ENCODE peak calls at places on chromosomes 4 and X, in six cellular contexts. M is CD8-positive, alpha-beta memory T cell; X is CD4-positive, alpha-beta memory T cell; F is H9; R is fibroblast of lung; A is ovary. U is an unnamed sample. For H3K9me3, the result is how much of the 10 kb centered on the place peaks cover.

GRCh38 chr4:79442422-79442821 is 34.4 kb upstream of the GK2 start:
- DNase-seq in M (no peak), X (no peak), F (no peak), R (peak), A (no peak), U (no peak)

GRCh38 chr4:86934147-86934771 is 552 bp upstream of the AFF1 start:
- DNase-seq in M (no peak), X (peak), F (no peak), R (peak), A (no peak), U (peak)

GRCh38 chr4:100839712-100840111 is 321.9 kb upstream of the EMCN start:
- DNase-seq in M (no peak), X (no peak), F (no peak), R (no peak), A (no peak), U (no peak)

GRCh38 chrX:14497184-14497666 is 32.1 kb upstream of the GLRA2 start:
- DNase-seq in M (no peak), X (no peak), F (no peak), R (no peak), A (no peak), U (no peak)

GRCh38 chrX:39756086-39756883 is 341.5 kb downstream of the BCOR start:
- DNase-seq in M (no peak), X (no peak), F (no peak), R (no peak), A (no peak), U (peak)

GRCh38 chr4:59369228-59369627 is 1830.9 kb upstream of the ADGRL3 start:
- DNase-seq in M (no peak), X (no peak), F (no peak), R (no peak), A (no peak), U (no peak)

GRCh38 chrX:2679534-2680485 is 11.3 kb upstream of the CD99 start:
- DNase-seq in M (no peak), X (no peak), F (no peak), R (peak), A (peak), U (no peak)

GRCh38 chr4:87589531-87589930 is 18.8 kb upstream of the DSPP start:
- DNase-seq in M (no peak), X (no peak), F (no peak), R (peak), A (no peak), U (no peak)

GRCh38 chrX:101348452-101349222 is at the start of gene TIMM8A:
- DNase-seq in M (peak), X (peak), F (peak), R (peak), A (peak), U (peak)

GRCh38 chr4:127012549-127012948 is 620.2 kb upstream of the INTU start:
- DNase-seq in M (no peak), X (no peak), F (no peak), R (peak), A (no peak), U (no peak)

GRCh38 chr4:53914313-53915016 is 149.9 kb downstream of the CHIC2 start:
- DNase-seq in M (no peak), X (no peak), F (no peak), R (peak), A (no peak), U (no peak)

GRCh38 chr4:9989918-9990635 is 31.2 kb downstream of the SLC2A9 start:
- DNase-seq in M (no peak), X (no peak), F (no peak), R (no peak), A (no peak), U (no peak)

GRCh38 chr4:96736352-96736889 is 896.5 kb downstream of the PDHA2 start:
- DNase-seq in M (no peak), X (no peak), F (peak), R (peak), A (no peak), U (no peak)

GRCh38 chrX:13381514-13381913 is 61.7 kb upstream of the ATXN3L start:
- DNase-seq in M (no peak), X (no peak), F (no peak), R (peak), A (no peak), U (no peak)

GRCh38 chr4:2069986-2070385 is 10.9 kb downstream of the NAT8L start:
- DNase-seq in M (peak), X (peak), F (no peak), R (no peak), A (no peak), U (no peak)

GRCh38 chr4:99946346-99947189 is at the start of gene DNAJB14:
- DNase-seq in M (peak), X (peak), F (peak), R (peak), A (peak), U (peak)

GRCh38 chr4:22897520-22898108 is 204.9 kb downstream of the GBA3 start:
- DNase-seq in M (no peak), X (no peak), F (peak), R (peak), A (no peak), U (no peak)

GRCh38 chr4:73726000-73726399 is 14.4 kb upstream of the CXCL8 start:
- DNase-seq in M (no peak), X (no peak), F (no peak), R (peak), A (no peak), U (peak)

GRCh38 chr4:125750827-125751466 is 436.2 kb downstream of the FAT4 start:
- DNase-seq in M (no peak), X (no peak), F (peak), R (peak), A (peak), U (peak)

GRCh38 chrX:78313526-78313925 is 13.9 kb downstream of the CYSLTR1 start:
- DNase-seq in M (no peak), X (no peak), F (no peak), R (no peak), A (no peak), U (no peak)

GRCh38 chrX:63658920-63659319 is 126.1 kb downstream of the ARHGEF9 start:
- DNase-seq in M (no peak), X (no peak), F (no peak), R (no peak), A (no peak), U (no peak)

GRCh38 chr4:174358823-174359222 is 75.1 kb downstream of the CEP44 start:
- DNase-seq in M (no peak), X (peak), F (no peak), R (peak), A (no peak), U (no peak)

GRCh38 chr4:101337688-101338087 is 9.6 kb downstream of the PPP3CA start:
- DNase-seq in M (no peak), X (no peak), F (no peak), R (peak), A (no peak), U (peak)

GRCh38 chr4:140483445-140483844 is 14.6 kb downstream of the MGAT4D start:
- DNase-seq in M (no peak), X (no peak), F (no peak), R (no peak), A (no peak), U (no peak)

GRCh38 chr4:37892641-37893040 is 1.8 kb downstream of the TBC1D1 start:
- DNase-seq in M (peak), X (peak), F (no peak), R (no peak), A (no peak), U (no peak)

GRCh38 chrX:123436512-123436911 is 252.4 kb downstream of the GRIA3 start:
- DNase-seq in M (no peak), X (no peak), F (no peak), R (no peak), A (no peak), U (no peak)

GRCh38 chr4:39205000-39205399 is 22.7 kb downstream of the WDR19 start:
- DNase-seq in M (no peak), X (no peak), F (no peak), R (peak), A (no peak), U (no peak)

GRCh38 chr4:109121561-109121960 is 180.9 kb downstream of the COL25A1 start:
- DNase-seq in M (no peak), X (no peak), F (no peak), R (no peak), A (no peak), U (no peak)

GRCh38 chrX:24173115-24173847 is 23.8 kb downstream of the ZFX start:
- DNase-seq in M (no peak), X (no peak), F (peak), R (peak), A (no peak), U (no peak)

DNA sequence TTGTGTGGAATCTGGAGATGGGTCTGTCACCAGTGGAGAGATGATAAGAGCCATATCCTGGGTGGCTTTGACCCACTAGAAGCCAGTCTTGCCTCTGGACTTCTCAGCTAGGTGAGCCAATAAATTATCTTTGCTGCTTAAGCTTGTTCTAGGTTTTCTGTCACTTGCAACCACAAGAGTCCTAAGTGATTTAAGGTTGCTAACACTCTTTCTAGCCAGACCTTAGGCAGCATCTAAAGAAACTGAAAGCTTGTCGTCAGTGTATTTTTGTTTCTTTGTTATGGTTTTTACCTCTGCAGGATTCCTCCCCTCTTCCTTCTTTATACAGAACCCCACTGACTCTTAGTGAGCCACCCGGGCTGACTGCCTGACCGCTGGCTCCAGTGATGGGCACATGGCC is 37.1 kb upstream of the STIM2 start:
- DNase-seq in M (no peak), X (no peak), F (no peak), R (no peak), A (no peak), U (no peak)
- H3K9me3 ChIP-seq in M (under half), X (under half), F (under half), R (under half), A (under half), U (under half)

GRCh38 chr4:145513020-145513621 is 31.5 kb downstream of the SMAD1 start:
- DNase-seq in M (no peak), X (no peak), F (no peak), R (no peak), A (no peak), U (no peak)
- H3K9me3 ChIP-seq in M (under half), X (under half), F (under half), R (under half), A (under half), U (under half)

DNA sequence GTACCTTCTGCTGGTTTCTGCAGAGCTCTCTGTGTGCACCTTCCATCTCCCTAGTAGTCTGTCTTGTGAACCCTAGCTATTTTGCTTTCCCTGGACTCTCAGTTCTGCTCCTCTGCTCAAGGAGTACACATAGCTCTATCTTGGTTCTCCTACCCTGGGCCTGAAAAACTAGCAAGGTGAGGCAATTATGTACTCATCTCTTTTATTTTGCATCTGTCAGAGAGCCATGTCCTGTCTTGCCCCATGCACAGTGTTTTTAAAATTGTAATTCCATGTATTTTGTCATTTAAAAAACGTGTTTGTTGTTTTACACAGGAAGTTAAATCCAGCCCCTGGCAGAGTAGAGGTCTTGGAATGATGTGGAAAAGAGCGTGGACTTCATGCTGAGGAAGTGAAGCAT is 684.9 kb upstream of the CPEB2 start:
- DNase-seq in M (no peak), X (no peak), F (no peak), R (no peak), A (no peak), U (no peak)
- H3K9me3 ChIP-seq in M (under half), X (under half), F (under half), R (under half), A (under half), U (under half)

GRCh38 chrX:65994519-65995501 is 45.1 kb downstream of the VSIG4 start:
- DNase-seq in M (no peak), X (no peak), F (no peak), R (no peak), A (no peak), U (no peak)
- H3K9me3 ChIP-seq in M (under half), X (under half), F (half or more), R (under half), A (under half), U (under half)

DNA sequence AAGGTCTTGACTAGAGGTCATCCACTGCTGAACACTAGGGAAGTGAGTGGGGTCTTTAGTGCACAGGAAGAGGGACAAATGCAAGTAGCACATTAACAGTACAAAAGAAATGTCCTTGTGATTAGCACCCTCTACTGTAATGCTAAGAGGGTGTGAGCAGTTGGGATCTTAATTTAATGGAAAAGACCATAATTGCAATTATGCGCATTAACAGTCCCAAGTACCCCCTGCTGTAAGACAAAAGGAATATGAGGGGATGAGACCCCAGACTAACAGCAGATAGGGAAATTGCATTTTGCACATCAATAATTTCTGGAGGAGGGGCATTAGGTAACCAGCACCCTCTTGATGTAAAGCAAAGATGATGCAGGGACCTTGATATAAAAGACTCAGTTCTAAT is 285.0 kb downstream of the CHIC1 start:
- DNase-seq in M (no peak), X (no peak), F (no peak), R (no peak), A (no peak), U (no peak)
- H3K9me3 ChIP-seq in M (under half), X (under half), F (under half), R (under half), A (under half), U (under half)

DNA sequence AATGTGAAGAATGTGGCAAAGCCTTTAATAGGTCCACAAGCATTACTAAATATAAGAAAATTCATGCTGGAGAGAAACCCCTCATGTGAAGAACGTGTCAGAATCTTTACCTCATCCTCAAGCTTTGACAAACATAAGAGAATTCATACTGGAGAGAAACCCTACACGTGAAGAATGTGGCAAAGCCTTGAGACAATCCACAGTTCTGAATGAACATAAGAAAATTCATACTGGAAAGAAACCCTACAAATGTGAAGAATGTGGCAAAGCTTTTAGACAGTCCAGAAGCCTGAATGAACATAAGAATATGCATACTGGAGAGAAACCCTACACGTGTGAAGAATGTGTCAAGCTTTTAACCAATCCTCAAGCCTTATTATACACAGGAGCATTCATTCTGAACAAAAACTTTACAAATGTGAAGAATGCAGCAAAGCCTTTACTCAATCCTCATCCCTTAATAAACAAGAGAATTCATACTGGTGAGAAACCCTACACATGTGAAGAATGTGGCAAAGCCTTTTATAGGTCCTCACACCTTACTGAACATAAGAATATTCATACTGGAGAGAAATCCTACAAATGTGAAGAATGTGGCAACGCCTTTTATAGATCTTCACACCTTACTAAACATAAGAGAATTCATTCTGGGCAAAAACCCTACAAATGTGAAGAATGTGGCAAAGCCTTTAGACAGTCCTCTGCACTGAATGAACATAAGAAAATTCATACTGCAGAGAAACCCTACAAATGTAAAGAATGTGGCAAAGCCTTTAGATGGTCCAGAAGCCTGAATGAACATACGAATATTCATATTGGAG is 51.1 kb downstream of the ZNF732 start:
- DNase-seq in M (no peak), X (no peak), F (no peak), R (no peak), A (no peak), U (no peak)
- H3K9me3 ChIP-seq in M (under half), X (under half), F (half or more), R (under half), A (under half), U (under half)

GRCh38 chr4:172686021-172686420 is 482.6 kb upstream of the GALNT7 start:
- DNase-seq in M (no peak), X (no peak), F (no peak), R (no peak), A (no peak), U (no peak)
- H3K9me3 ChIP-seq in M (under half), X (under half), F (under half), R (under half), A (under half), U (under half)

GRCh38 chr4:17336986-17337385 is 174.9 kb downstream of the QDPR start:
- DNase-seq in M (no peak), X (no peak), F (no peak), R (no peak), A (no peak), U (no peak)

GRCh38 chr4:17339376-17339775 is 172.5 kb downstream of the QDPR start:
- DNase-seq in M (no peak), X (no peak), F (no peak), R (no peak), A (no peak), U (no peak)

GRCh38 chr4:17335371-17335770 is 176.5 kb downstream of the QDPR start:
- DNase-seq in M (no peak), X (peak), F (no peak), R (no peak), A (no peak), U (no peak)

GRCh38 chr4:17336069-17336468 is 175.8 kb downstream of the QDPR start:
- DNase-seq in M (no peak), X (no peak), F (no peak), R (no peak), A (no peak), U (no peak)

DNA sequence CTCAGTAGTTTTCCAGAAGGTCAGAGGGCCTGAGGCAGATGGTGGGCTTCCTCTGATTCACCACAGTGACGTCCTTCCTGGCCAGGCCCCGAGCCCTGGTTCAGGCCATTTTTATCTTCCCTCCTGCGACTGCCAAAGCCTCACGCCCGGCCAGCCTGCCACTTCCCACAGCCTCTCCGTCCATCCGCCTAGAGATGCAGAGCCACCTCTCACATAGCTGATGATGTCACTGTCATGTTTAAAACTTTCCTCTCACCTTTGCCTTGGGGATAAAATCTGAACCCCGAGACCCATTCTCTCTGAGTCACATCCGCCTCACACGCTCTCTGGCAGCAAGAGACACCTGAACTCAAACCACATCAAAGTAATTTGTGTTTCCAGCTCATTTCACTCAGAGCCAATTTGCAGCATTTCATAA is 175.4 kb downstream of the QDPR start:
- DNase-seq in M (peak), X (peak), F (no peak), R (peak), A (no peak), U (peak)
- H3K9me3 ChIP-seq in M (under half), X (under half), F (under half), R (under half), A (under half), U (under half)

DNA sequence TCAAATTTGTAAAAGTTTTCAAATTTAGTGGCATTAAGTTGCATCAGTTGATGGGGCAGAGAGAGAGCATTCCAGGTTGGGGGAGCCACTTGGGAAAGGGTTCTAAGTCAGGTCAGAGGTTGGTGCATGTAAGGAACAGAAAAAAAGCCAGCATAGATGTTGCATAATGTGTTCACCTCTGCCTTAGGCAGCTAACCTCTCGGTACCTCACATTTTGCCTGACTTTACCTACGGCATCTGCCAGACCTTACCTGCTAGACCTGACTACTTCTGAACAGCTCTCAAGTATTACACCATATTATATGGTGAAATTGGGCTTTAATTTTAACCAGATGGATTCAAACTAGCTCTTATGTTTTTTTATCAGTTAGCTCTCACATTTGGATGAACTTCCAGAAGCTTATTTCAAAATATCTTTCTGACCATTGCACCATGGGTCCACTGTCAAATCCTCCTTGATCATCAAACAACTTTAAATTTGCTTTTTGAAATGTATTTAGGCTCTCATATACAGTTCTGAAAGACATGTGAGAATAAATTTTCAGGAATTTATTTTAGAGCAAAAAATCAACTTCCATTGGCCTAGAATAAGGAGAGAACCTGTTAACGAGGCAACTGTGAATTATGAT is 7.4 kb upstream of the CXorf66 start:
- DNase-seq in M (no peak), X (no peak), F (no peak), R (no peak), A (no peak), U (no peak)
- H3K9me3 ChIP-seq in M (under half), X (under half), F (under half), R (under half), A (under half), U (under half)

DNA sequence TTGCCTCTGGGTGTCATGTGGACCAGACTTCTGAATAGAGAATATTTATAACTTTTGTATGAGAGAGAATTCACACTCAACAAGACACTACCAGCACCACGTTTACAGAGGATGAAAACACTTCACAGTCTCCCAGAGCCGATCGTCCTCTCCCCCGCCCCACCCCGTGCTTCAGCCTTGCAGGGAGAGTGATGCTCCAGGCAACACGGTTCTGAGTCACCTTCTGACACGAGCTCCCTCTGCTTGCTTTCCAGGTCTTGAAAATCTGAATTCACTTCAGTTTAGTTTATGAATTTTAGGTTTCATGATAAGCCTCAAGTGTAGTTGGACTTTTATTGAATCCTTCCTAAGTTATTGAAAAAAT is 59.8 kb downstream of the CPLX1 start:
- DNase-seq in M (no peak), X (no peak), F (no peak), R (peak), A (no peak), U (peak)
- H3K9me3 ChIP-seq in M (under half), X (under half), F (under half), R (under half), A (under half), U (under half)

U was measured in adrenal gland.